ENCODE peak calls at places on chromosome 11, in four cellular contexts. One of them, this sample, is unnamed.

GRCh38 chr11:46072172-46072964 is 48.9 kb downstream of the PHF21A start:
- DNase-seq in iris pigment epithelial cell: no peak
- DNase-seq in activated CD8-positive, alpha-beta memory T cell treated with anti-CD3 and anti-CD28 coated beads, Interleukin-2, amount 10 ng/mL, durations not matched to agents 7 days and 5 days: no peak
- DNase-seq in HL-60: no peak
- DNase-seq in this sample: no peak

GRCh38 chr11:117822522-117823033 is 2.0 kb downstream of the FXYD2 start:
- DNase-seq in iris pigment epithelial cell: no peak
- DNase-seq in activated CD8-positive, alpha-beta memory T cell treated with anti-CD3 and anti-CD28 coated beads, Interleukin-2, amount 10 ng/mL, durations not matched to agents 7 days and 5 days: no peak
- DNase-seq in HL-60: no peak
- DNase-seq in this sample: no peak

GRCh38 chr11:123187670-123188507 is 7.2 kb downstream of the CLMP start:
- DNase-seq in iris pigment epithelial cell: peak
- DNase-seq in HL-60: no peak
- DNase-seq in activated CD8-positive, alpha-beta memory T cell treated with anti-CD3 and anti-CD28 coated beads, Interleukin-2, amount 10 ng/mL, durations not matched to agents 7 days and 5 days: no peak
- DNase-seq in this sample: no peak

GRCh38 chr11:6356503-6356902 is 33.8 kb upstream of the SMPD1 start:
- DNase-seq in activated CD8-positive, alpha-beta memory T cell treated with anti-CD3 and anti-CD28 coated beads, Interleukin-2, amount 10 ng/mL, durations not matched to agents 7 days and 5 days: no peak
- DNase-seq in HL-60: no peak
- DNase-seq in iris pigment epithelial cell: no peak
- DNase-seq in this sample: no peak

GRCh38 chr11:47236482-47236881 is 12.1 kb downstream of the ACP2 start:
- DNase-seq in iris pigment epithelial cell: peak
- DNase-seq in activated CD8-positive, alpha-beta memory T cell treated with anti-CD3 and anti-CD28 coated beads, Interleukin-2, amount 10 ng/mL, durations not matched to agents 7 days and 5 days: no peak
- DNase-seq in HL-60: no peak
- DNase-seq in this sample: no peak

GRCh38 chr11:24091594-24091993 is 405.3 kb upstream of the LUZP2 start:
- DNase-seq in activated CD8-positive, alpha-beta memory T cell treated with anti-CD3 and anti-CD28 coated beads, Interleukin-2, amount 10 ng/mL, durations not matched to agents 7 days and 5 days: no peak
- DNase-seq in HL-60: no peak
- DNase-seq in iris pigment epithelial cell: no peak
- DNase-seq in this sample: no peak

GRCh38 chr11:134014502-134014901 is 54.4 kb upstream of the JAM3 start:
- DNase-seq in activated CD8-positive, alpha-beta memory T cell treated with anti-CD3 and anti-CD28 coated beads, Interleukin-2, amount 10 ng/mL, durations not matched to agents 7 days and 5 days: no peak
- DNase-seq in HL-60: no peak
- DNase-seq in iris pigment epithelial cell: no peak
- DNase-seq in this sample: no peak

GRCh38 chr11:19453893-19454292 is 213.1 kb upstream of the E2F8 start:
- DNase-seq in activated CD8-positive, alpha-beta memory T cell treated with anti-CD3 and anti-CD28 coated beads, Interleukin-2, amount 10 ng/mL, durations not matched to agents 7 days and 5 days: no peak
- DNase-seq in iris pigment epithelial cell: peak
- DNase-seq in HL-60: no peak
- DNase-seq in this sample: no peak

GRCh38 chr11:110430267-110431211 is 791 bp downstream of the FDX1 start:
- DNase-seq in iris pigment epithelial cell: peak
- DNase-seq in HL-60: no peak
- DNase-seq in activated CD8-positive, alpha-beta memory T cell treated with anti-CD3 and anti-CD28 coated beads, Interleukin-2, amount 10 ng/mL, durations not matched to agents 7 days and 5 days: peak
- DNase-seq in this sample: peak